ENCODE peak calls at places on chromosome 21, in seven cellular contexts. M is heart left ventricle, Y is anterior cingulate cortex, I is MCF 10A, F is amygdala, Q is T-cell, J is NCI-H774. C is an unnamed sample.

GRCh38 chr21:43367296-43367695 is 59.6 kb downstream of the SIK1 start:
- DNase-seq in Y (peak; percentile 46), Q (no peak), J (no peak), M (no peak), F (no peak), I (no peak), C (no peak)

GRCh38 chr21:44761747-44762208 is 39.8 kb downstream of the UBE2G2 start:
- DNase-seq in F (no peak), Y (no peak), J (no peak), Q (no peak), M (no peak), I (no peak), C (peak; percentile 65)

GRCh38 chr21:43361493-43362296 is 65.2 kb downstream of the SIK1 start:
- DNase-seq in Y (no peak), J (no peak), Q (peak; percentile 72), I (peak; percentile 78), M (peak; percentile 84), F (no peak), C (peak; percentile 47)

GRCh38 chr21:45975017-45975595 is 6.5 kb upstream of the COL6A1 start:
- DNase-seq in M (peak; percentile 85), J (no peak), I (no peak), Y (no peak), F (no peak), Q (no peak), C (peak; percentile 60)

GRCh38 chr21:38817371-38818335 is 11.9 kb downstream of the ETS2 start:
- DNase-seq in Y (no peak), M (no peak), J (no peak), Q (no peak), I (peak; percentile 68), F (no peak), C (no peak)

GRCh38 chr21:32587651-32588050 is 2.3 kb upstream of the TCP10L start:
- DNase-seq in F (no peak), Y (no peak), Q (no peak), I (no peak), J (no peak), M (no peak), C (no peak)

GRCh38 chr21:36330904-36331303 is 10.9 kb downstream of the MORC3 start:
- DNase-seq in J (peak; percentile 34), I (peak; percentile 67), Q (peak; percentile 55), F (no peak), M (no peak), Y (peak; percentile 18), C (peak; percentile 74)

GRCh38 chr21:16536661-16537359 is 807.0 kb downstream of the USP25 start:
- DNase-seq in M (no peak), Q (no peak), J (peak; percentile 39), Y (no peak), I (peak; percentile 39), F (no peak), C (no peak)

GRCh38 chr21:43211085-43212071 is 42.6 kb downstream of the CRYAA start:
- DNase-seq in M (peak; percentile 65), Y (no peak), I (no peak), F (no peak), J (peak; percentile 42), Q (no peak), C (peak; percentile 84)

GRCh38 chr21:33682992-33683627 is 40.8 kb downstream of the ITSN1 start:
- DNase-seq in Q (no peak), Y (no peak), I (peak; percentile 90), J (no peak), M (no peak), F (no peak), C (no peak)

GRCh38 chr21:39686636-39687035 is 58.3 kb upstream of the IGSF5 start:
- DNase-seq in I (no peak), Q (no peak), M (no peak), J (no peak), Y (no peak), F (no peak), C (peak; percentile 70)

GRCh38 chr21:45525153-45525909 is 16.9 kb downstream of the SLC19A1 start:
- DNase-seq in F (no peak), Y (no peak), J (no peak), M (peak; percentile 81), I (no peak), Q (no peak), C (peak; percentile 76)

C was measured in mucosa of descending colon.